ENCODE peak calls at places on chromosomes 5 and 9, in four cellular contexts. F is thyroid gland, R is pancreas, E is colonic mucosa. X is an unnamed sample.

GRCh38 chr5:166022065-166022464 is 2269.4 kb upstream of the WWC1 start:
- DNase-seq in R (no peak), F (no peak), E (no peak), X (no peak)

GRCh38 chr9:122389799-122390481 is 19.1 kb downstream of the PTGS1 start:
- DNase-seq in F (no peak), E (no peak), R (no peak), X (peak)

GRCh38 chr5:158074992-158075769 is 216.2 kb upstream of the CLINT1 start:
- DNase-seq in E (peak), R (peak), F (peak), X (no peak)

GRCh38 chr5:139104577-139105271 is 93.4 kb downstream of the SIL1 start:
- DNase-seq in R (no peak), E (peak), F (peak), X (no peak)

GRCh38 chr9:83992901-83993300 is 12.3 kb downstream of the RMI1 start:
- DNase-seq in E (no peak), F (no peak), R (no peak), X (no peak)

GRCh38 chr9:106963684-106964083 is 100.7 kb downstream of the ZNF462 start:
- DNase-seq in R (no peak), F (no peak), E (no peak), X (no peak)

GRCh38 chr5:173709145-173709544 is 92.7 kb upstream of the BOD1 start:
- DNase-seq in R (no peak), E (no peak), F (no peak), X (no peak)

GRCh38 chr9:86767373-86767772 is 179.9 kb downstream of the GAS1 start:
- DNase-seq in R (no peak), E (no peak), F (no peak), X (peak)

GRCh38 chr5:95007953-95008596 is 276.8 kb downstream of the MCTP1 start:
- DNase-seq in F (no peak), E (no peak), R (no peak), X (no peak)

GRCh38 chr5:112183103-112183634 is 235.9 kb downstream of the EPB41L4A start:
- DNase-seq in F (no peak), E (no peak), R (no peak), X (peak)

GRCh38 chr9:70291446-70291845 is 32.7 kb downstream of the SMC5 start:
- DNase-seq in R (no peak), E (no peak), F (no peak), X (no peak)

GRCh38 chr9:124708070-124708469 is 63.0 kb downstream of the NR6A1 start:
- DNase-seq in R (no peak), F (no peak), E (peak), X (no peak)

GRCh38 chr9:27622688-27623340 is 49.5 kb upstream of the C9orf72 start:
- DNase-seq in R (no peak), E (no peak), F (no peak), X (no peak)

GRCh38 chr5:56350595-56351170 is 117.6 kb upstream of the ANKRD55 start:
- DNase-seq in F (peak), R (no peak), E (peak), X (peak)

GRCh38 chr9:109507421-109507838 is 9.3 kb upstream of the PTPN3 start:
- DNase-seq in F (peak), R (no peak), E (no peak), X (no peak)

GRCh38 chr5:55416306-55416705 is 108.5 kb downstream of the MTREX start:
- DNase-seq in E (no peak), F (no peak), R (no peak), X (no peak)

GRCh38 chr9:116669296-116669695 is 17.8 kb upstream of the TRIM32 start:
- DNase-seq in R (no peak), E (no peak), F (no peak), X (no peak)

GRCh38 chr5:81626524-81626923 is 124.4 kb downstream of the SSBP2 start:
- DNase-seq in F (no peak), E (no peak), R (no peak), X (peak)

GRCh38 chr5:10338996-10339903 is 14.2 kb upstream of the MARCHF6 start:
- DNase-seq in F (no peak), R (no peak), E (no peak), X (no peak)

GRCh38 chr9:106619211-106619610 is 243.8 kb upstream of the ZNF462 start:
- DNase-seq in F (no peak), E (no peak), R (no peak), X (no peak)

GRCh38 chr9:4934976-4935672 is 49.9 kb upstream of the JAK2 start:
- DNase-seq in E (no peak), R (no peak), F (no peak), X (no peak)

GRCh38 chr5:127934791-127935256 is 148.7 kb upstream of the SLC12A2 start:
- DNase-seq in F (peak), R (no peak), E (no peak), X (peak)

GRCh38 chr9:112174965-112175795 is at the start of gene SUSD1:
- DNase-seq in E (peak), R (peak), F (peak), X (no peak)

DNA sequence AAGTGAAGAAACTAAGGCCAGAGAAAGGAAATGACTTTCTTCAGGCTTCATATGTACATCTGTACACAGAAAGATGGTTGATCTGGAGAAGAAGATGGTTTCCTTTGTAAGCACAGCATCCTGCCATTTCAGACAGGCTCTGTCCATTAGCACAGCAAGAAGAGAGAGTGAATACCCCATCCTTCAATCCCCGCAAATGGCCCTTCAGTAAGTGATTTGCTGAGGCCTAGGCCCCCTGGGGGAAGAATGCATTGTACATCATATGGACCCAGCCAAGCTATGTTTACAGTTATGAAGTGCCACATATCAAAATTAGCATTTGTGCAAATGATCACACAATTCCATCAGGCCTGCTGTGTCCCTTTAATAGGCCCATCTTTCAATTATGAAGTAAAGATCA is 657.4 kb downstream of the BRINP1 start:
- DNase-seq in R (no peak), E (no peak), F (no peak), X (no peak)
- H3K27ac ChIP-seq in R (no peak), E (no peak), F (no peak), X (no peak)

GRCh38 chr5:129094924-129095797 is 612 bp downstream of the ISOC1 start:
- DNase-seq in F (peak), R (peak), E (peak), X (peak)
- TF ChIP-seq CTCF in F (no peak), R (no peak), E (no peak), X (no peak)

GRCh38 chr9:71918419-71918818 is 7.0 kb downstream of the C9orf85 start:
- DNase-seq in R (no peak), F (no peak), E (no peak), X (no peak)

GRCh38 chr9:71924576-71924975 is 13.1 kb downstream of the C9orf85 start:
- DNase-seq in R (no peak), E (no peak), F (no peak), X (no peak)

GRCh38 chr9:71921190-71921814 is 9.9 kb downstream of the C9orf85 start:
- DNase-seq in E (no peak), R (no peak), F (no peak), X (no peak)

GRCh38 chr9:71916834-71917534 is 5.5 kb downstream of the C9orf85 start:
- DNase-seq in E (peak), R (no peak), F (no peak), X (no peak)

DNA sequence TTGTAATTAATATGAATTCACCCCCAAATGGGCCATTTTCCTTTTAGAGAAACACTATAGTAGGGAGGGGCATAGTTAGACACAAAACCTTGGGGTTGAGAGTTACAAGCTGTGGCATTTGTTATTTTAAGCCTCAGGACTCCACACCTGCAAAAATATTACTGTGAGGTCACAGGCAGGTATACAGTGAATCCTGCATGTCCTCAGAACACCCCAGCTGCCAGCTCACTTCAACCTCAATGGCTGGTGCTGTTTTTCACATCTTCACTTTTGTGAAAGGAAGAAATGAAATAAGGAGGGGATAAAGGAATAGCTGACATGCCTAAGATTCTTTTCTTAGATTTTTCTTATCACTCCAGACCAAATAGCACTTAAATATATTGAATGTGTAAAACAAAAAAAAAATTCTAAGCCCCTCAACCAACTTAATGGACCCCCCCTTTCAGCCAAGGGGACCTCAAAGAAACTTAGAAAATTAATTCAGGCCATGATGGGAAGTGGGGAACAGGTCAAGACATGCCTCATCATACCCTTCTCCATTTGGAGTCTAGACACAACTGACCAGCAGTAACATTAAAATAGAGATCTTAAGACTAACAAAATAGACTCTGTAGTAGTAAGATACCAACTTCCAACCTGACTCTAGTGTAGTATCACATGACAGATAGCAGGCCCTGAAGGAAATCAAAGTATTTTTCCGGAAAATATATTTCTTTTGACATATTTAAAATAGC is 9.2 kb downstream of the C9orf85 start:
- DNase-seq in F (no peak), E (no peak), R (no peak), X (no peak)
- H3K27ac ChIP-seq in F (no peak), E (no peak), R (no peak), X (no peak)

GRCh38 chr9:33718987-33719386 is 76.4 kb upstream of the PRSS3 start:
- DNase-seq in R (no peak), E (no peak), F (no peak), X (no peak)

GRCh38 chr9:33719581-33720374 is 75.6 kb upstream of the PRSS3 start:
- DNase-seq in R (peak), E (no peak), F (peak), X (no peak)

GRCh38 chr9:33721674-33722358 is 73.5 kb upstream of the PRSS3 start:
- DNase-seq in R (peak), E (peak), F (peak), X (peak)

GRCh38 chr9:33722359-33722675 is 73.0 kb upstream of the PRSS3 start:
- DNase-seq in F (no peak), R (no peak), E (no peak), X (no peak)
- TF ChIP-seq CTCF in F (no peak), R (no peak), E (peak), X (no peak)

DNA sequence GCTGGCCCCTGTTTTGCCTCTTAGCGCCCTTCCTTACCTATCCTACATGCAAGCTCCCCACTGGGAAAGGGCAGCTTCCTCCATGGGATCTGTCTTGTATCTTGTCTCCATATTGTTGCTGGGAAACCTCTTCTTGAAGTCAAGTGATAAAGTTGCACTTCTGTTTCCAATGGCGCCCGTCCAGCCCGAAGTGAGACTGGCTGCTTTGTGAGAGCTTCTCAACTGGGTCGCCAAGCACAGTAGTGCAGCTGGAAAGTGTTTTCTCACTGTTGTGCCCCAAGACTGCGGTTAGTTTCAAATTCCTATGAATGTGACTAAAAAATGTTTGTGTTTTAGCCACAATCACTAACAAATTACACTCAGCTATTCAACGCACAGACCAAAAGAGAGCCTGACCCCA is 506.6 kb upstream of the MPDZ start:
- DNase-seq in F (peak), E (no peak), R (no peak), X (no peak)
- H3K27ac ChIP-seq in F (no peak), E (no peak), R (no peak), X (no peak)

GRCh38 chr9:34254966-34255825 is 73.9 kb downstream of the KIF24 start:
- DNase-seq in R (no peak), F (no peak), E (no peak), X (no peak)

GRCh38 chr9:34252670-34253459 is 74.0 kb downstream of the UBAP1 start:
- DNase-seq in E (peak), F (peak), R (no peak), X (peak)

GRCh38 chr9:34254141-34254913 is 74.7 kb downstream of the KIF24 start:
- DNase-seq in F (no peak), R (no peak), E (no peak), X (peak)

GRCh38 chr9:34252016-34252415 is 73.2 kb downstream of the UBAP1 start:
- DNase-seq in R (no peak), F (no peak), E (no peak), X (no peak)

DNA sequence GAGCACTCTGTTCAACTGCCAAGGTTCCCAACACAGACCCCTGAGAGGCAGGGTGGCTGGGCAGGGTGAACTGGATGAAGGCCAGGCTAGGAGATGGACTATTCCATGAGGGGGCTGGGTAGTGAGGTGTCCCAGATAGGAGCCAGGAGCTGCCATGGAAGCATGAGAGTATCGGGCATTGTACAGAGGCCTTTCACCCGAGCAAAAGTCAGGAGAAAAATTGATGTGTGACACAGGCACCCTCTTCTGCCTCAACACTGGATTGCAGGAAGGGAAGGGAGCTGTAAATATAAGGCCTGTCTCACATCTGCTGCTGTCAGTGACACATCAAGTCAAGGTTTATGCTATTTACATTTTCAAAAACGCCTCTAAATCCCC is 74.6 kb downstream of the UBAP1 start:
- DNase-seq in E (no peak), R (no peak), F (no peak), X (no peak)
- TF ChIP-seq CTCF in E (no peak), R (no peak), F (no peak), X (no peak)